ENCODE peak calls at places on chromosomes 3 and 15, in nine cellular contexts. B is activated CD4-positive, alpha-beta T cell treated with anti-CD3 and anti-CD28 coated beads, Interleukin-2, amount 50 U/mL, for 48 hours; T is lung; E is foreskin keratinocyte; X is NCI-H1930; K is glutamatergic neuron; Z is activated naive CD4-positive, alpha-beta T cell treated with anti-CD3 and anti-CD28 coated beads, Interleukin-2, amount 50 U/mL, for 16 hours; V is stimulated activated CD8-positive, alpha-beta memory T cell treated with anti-CD3 and anti-CD28 coated beads, Interleukin-4, amount 100 ng/mL, for 1 hour; N is AG08396. M is an unnamed sample.

GRCh38 chr15:93974804-93975481 is 256.4 kb upstream of the MCTP2 start:
- DNase-seq in B (no peak), V (no peak), X (peak), T (no peak), K (no peak), N (peak), Z (no peak), E (peak), M (peak)

GRCh38 chr3:12954891-12955650 is 113.7 kb upstream of the RPL32 start:
- DNase-seq in V (no peak), E (no peak), T (peak), N (no peak), K (no peak), X (no peak), Z (peak), B (peak), M (no peak)

GRCh38 chr3:4759689-4760312 is 219.4 kb upstream of the BHLHE40 start:
- DNase-seq in T (no peak), K (no peak), N (no peak), E (no peak), B (no peak), V (no peak), X (no peak), Z (no peak), M (peak)

GRCh38 chr3:100171211-100171700 is 57.0 kb upstream of the FILIP1L start:
- DNase-seq in E (no peak), V (no peak), T (no peak), B (no peak), X (no peak), Z (no peak), K (no peak), N (no peak), M (no peak)

GRCh38 chr3:111590096-111590491 is 5.1 kb downstream of the ZBED2 start:
- DNase-seq in N (no peak), K (no peak), E (peak), V (no peak), T (no peak), B (no peak), X (no peak), Z (no peak), M (peak)

GRCh38 chr15:29822100-29822684 is at the start of gene TJP1:
- DNase-seq in T (peak), E (no peak), K (peak), B (no peak), X (peak), V (no peak), Z (no peak), N (peak), M (peak)

GRCh38 chr3:156661158-156661557 is 13.2 kb upstream of the TIPARP start:
- DNase-seq in X (no peak), E (no peak), B (no peak), N (no peak), T (no peak), Z (no peak), V (no peak), K (no peak), M (no peak)

GRCh38 chr3:72487946-72488735 is 360.1 kb downstream of the SHQ1 start:
- DNase-seq in K (no peak), B (no peak), T (peak), N (no peak), Z (no peak), E (no peak), X (no peak), V (no peak), M (no peak)

GRCh38 chr15:57751177-57751800 is 44.8 kb downstream of the POLR2M start:
- DNase-seq in V (no peak), Z (no peak), B (no peak), K (no peak), T (no peak), N (peak), E (no peak), X (no peak), M (peak)

GRCh38 chr15:89486726-89487050 is 9.7 kb downstream of the RHCG start:
- DNase-seq in X (no peak), Z (peak), E (no peak), K (no peak), V (no peak), T (no peak), B (peak), N (no peak), M (peak)

GRCh38 chr15:70526221-70526973 is 237.0 kb downstream of the UACA start:
- DNase-seq in X (peak), N (no peak), E (peak), Z (no peak), V (no peak), B (no peak), T (no peak), K (peak), M (peak)

GRCh38 chr15:56454841-56455240 is 10.1 kb downstream of the MNS1 start:
- DNase-seq in E (no peak), V (no peak), N (no peak), B (no peak), Z (no peak), X (no peak), T (no peak), K (no peak), M (no peak)